ENCODE peak calls at places on chromosomes 5 and 9, in four cellular contexts. S is IMR-90, W is right lobe of liver, Y is body of pancreas. R is an unnamed sample. For H3K4me1, the result is how much of the 10 kb centered on the place peaks cover.

GRCh38 chr5:73692166-73692640 is 66.2 kb downstream of the ARHGEF28 start:
- DNase-seq in Y (no peak), S (peak), W (no peak), R (peak)

GRCh38 chr5:153896701-153897100 is 142.0 kb downstream of the FAM114A2 start:
- DNase-seq in Y (no peak), S (peak), W (no peak), R (no peak)

GRCh38 chr9:12702160-12702758 is 9.1 kb downstream of the TYRP1 start:
- DNase-seq in S (peak), Y (peak), W (peak), R (no peak)

GRCh38 chr5:176754376-176754942 is 55.9 kb upstream of the UNC5A start:
- DNase-seq in S (no peak), Y (no peak), W (no peak), R (no peak)

GRCh38 chr9:129173296-129174101 is 4.6 kb downstream of the IER5L start:
- DNase-seq in S (no peak), W (no peak), Y (no peak), R (peak)

GRCh38 chr5:425714-426113 is 17.3 kb upstream of the EXOC3 start:
- DNase-seq in S (no peak), Y (no peak), W (no peak), R (peak)

GRCh38 chr5:152632380-152632779 is 227.3 kb upstream of the NMUR2 start:
- DNase-seq in S (no peak), W (no peak), Y (no peak), R (no peak)

GRCh38 chr9:108569624-108570023 is 286.2 kb downstream of the ACTL7B start:
- DNase-seq in W (no peak), Y (peak), S (peak), R (peak)

GRCh38 chr9:121675969-121676822 is 24.8 kb downstream of the DAB2IP start:
- DNase-seq in Y (peak), W (peak), S (no peak), R (peak)

GRCh38 chr9:85114799-85115198 is 445.3 kb downstream of the NTRK2 start:
- DNase-seq in W (no peak), S (no peak), Y (no peak), R (no peak)

GRCh38 chr5:181028032-181028819 is 11.8 kb upstream of the BTNL9 start:
- DNase-seq in S (no peak), W (no peak), Y (no peak), R (no peak)

GRCh38 chr5:51988561-51988960 is 605.3 kb downstream of the ISL1 start:
- DNase-seq in W (no peak), Y (no peak), S (no peak), R (no peak)

GRCh38 chr5:178356459-178356872 is 123.9 kb upstream of the PHYKPL start:
- DNase-seq in S (no peak), Y (no peak), W (no peak), R (peak)

GRCh38 chr5:57082441-57083067 is 91.3 kb upstream of the GPBP1 start:
- DNase-seq in W (no peak), Y (no peak), S (peak), R (no peak)

GRCh38 chr5:2000591-2000990 is 117.9 kb upstream of the IRX4 start:
- DNase-seq in W (no peak), S (no peak), Y (no peak), R (no peak)

GRCh38 chr9:32500768-32501167 is 25.2 kb downstream of the RIGI start:
- DNase-seq in W (no peak), Y (no peak), S (peak), R (no peak)

GRCh38 chr5:132662925-132663770 is 5.2 kb downstream of the IL13 start:
- DNase-seq in Y (no peak), W (no peak), S (peak), R (peak)

GRCh38 chr5:55634204-55634785 is 77.8 kb downstream of the SLC38A9 start:
- DNase-seq in Y (peak), W (no peak), S (peak), R (no peak)
- H3K4me1 ChIP-seq in Y (half or more), W (half or more), S (under half), R (under half)

GRCh38 chr9:88747768-88748167 is 212.8 kb downstream of the NXNL2 start:
- DNase-seq in W (no peak), S (peak), Y (no peak), R (peak)
- H3K27ac ChIP-seq in W (no peak), S (peak), Y (no peak), R (peak)

GRCh38 chr5:27312291-27312690 is 273.9 kb upstream of the CDH9 start:
- DNase-seq in W (no peak), Y (no peak), S (no peak), R (no peak)
- H3K4me1 ChIP-seq in W (under half), Y (under half), S (under half), R (under half)

GRCh38 chr9:99264070-99264469 is 42.0 kb downstream of the SEC61B start:
- DNase-seq in Y (no peak), W (no peak), S (no peak), R (no peak)
- H3K27ac ChIP-seq in Y (no peak), W (no peak), S (no peak), R (no peak)

DNA sequence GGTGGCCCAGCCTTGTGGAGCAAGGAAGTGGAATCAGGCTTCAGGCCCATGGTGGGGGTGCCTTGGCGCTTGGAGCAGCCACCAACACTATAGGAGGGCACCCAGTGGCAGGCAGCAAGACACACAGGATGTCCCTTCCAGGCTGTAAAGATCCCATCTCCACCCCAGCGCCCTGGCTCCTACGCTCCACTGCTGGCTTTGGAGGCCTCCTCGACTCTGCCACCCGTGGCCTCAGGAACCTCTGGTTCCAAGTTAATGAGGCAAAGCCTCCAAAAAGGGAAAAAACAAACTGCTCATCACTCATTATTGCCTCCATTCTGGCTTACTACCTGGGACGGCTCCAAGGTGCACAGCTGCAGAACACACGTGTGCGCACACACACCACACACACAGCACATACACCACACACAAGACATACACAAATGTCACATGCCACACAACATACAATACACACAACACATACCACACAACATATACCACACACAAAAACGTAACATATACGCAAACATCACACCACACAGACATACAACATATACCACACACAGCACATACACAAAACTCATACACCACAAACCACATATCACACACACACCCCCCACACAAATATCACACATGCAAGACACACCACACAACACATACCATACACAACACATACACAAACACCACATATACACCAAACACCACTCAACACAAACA is 45.3 kb downstream of the ROR2 start:
- DNase-seq in S (no peak), Y (no peak), W (no peak), R (no peak)
- H3K4me1 ChIP-seq in S (under half), Y (under half), W (under half), R (under half)

DNA sequence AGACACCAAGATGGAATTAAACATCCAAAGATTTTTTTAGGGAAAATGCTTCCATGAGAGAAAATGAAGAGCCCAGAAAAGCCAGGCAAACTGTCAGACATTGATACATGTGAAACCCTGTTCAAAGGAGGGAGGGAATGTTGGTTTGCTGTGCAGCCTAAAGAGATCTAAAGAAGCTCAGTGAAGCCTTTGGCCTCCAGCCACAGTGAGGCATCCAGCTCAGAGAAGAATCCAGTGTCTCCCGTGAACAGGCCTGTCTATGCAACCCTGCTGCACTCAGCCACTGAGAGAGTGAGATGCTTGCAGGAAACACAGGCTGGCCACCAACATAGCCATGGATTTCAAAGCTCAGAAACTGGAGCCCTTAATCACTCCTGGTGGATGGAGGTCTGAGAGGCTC is 171.4 kb upstream of the PLCXD3 start:
- DNase-seq in W (no peak), Y (no peak), S (no peak), R (no peak)
- H3K27ac ChIP-seq in W (no peak), Y (no peak), S (no peak), R (no peak)

R was measured in osteoblast.